ENCODE peak calls at places on chromosomes 13 and 19, in nine cellular contexts. P is Calu3; Y is uterus; S is mucosa of descending colon; J is naive thymus-derived CD8-positive, alpha-beta T cell; M is MCF 10A; I is EL; D is CD8-positive, alpha-beta T cell; B is activated T-helper 1 cell treated with Interleukin-2 at 50 U/mL for 16 hours. Q is an unnamed sample.

GRCh38 chr19:45528744-45529453 is 21.6 kb downstream of the VASP start:
- DNase-seq in Y (no peak), J (no peak), I (no peak), B (no peak), D (no peak), P (peak), M (peak), S (peak), Q (no peak)

GRCh38 chr19:39428309-39429112 is 7.2 kb downstream of the RPS16 start:
- DNase-seq in M (no peak), D (no peak), S (peak), Y (peak), J (no peak), I (peak), B (no peak), P (no peak), Q (peak)

GRCh38 chr13:29753593-29754485 is 96.6 kb downstream of the UBL3 start:
- DNase-seq in B (no peak), J (no peak), S (no peak), Y (no peak), I (peak), P (no peak), D (no peak), M (no peak), Q (no peak)

GRCh38 chr13:97849305-97849704 is 104.2 kb upstream of the IPO5 start:
- DNase-seq in S (no peak), P (no peak), I (peak), J (no peak), D (no peak), M (peak), B (no peak), Y (no peak), Q (peak)

GRCh38 chr19:7979011-7979410 is 26.4 kb downstream of the ELAVL1 start:
- DNase-seq in S (peak), J (peak), Y (no peak), B (no peak), M (no peak), D (no peak), P (no peak), I (no peak), Q (no peak)

GRCh38 chr19:16330368-16330801 is 5.8 kb downstream of the KLF2 start:
- DNase-seq in S (peak), D (peak), B (peak), J (peak), P (peak), Y (peak), I (peak), M (peak), Q (peak)

GRCh38 chr19:4910594-4911273 is 1.4 kb downstream of the UHRF1 start:
- DNase-seq in S (peak), M (peak), B (no peak), Y (no peak), I (peak), J (no peak), P (no peak), D (no peak), Q (peak)

GRCh38 chr19:3618144-3618810 is 8.3 kb downstream of the CACTIN start:
- DNase-seq in B (peak), I (peak), M (peak), D (no peak), P (peak), S (peak), J (peak), Y (peak), Q (peak)

GRCh38 chr13:48400090-48400694 is 12.7 kb downstream of the LPAR6 start:
- DNase-seq in P (no peak), Y (no peak), I (no peak), D (no peak), B (no peak), M (peak), S (no peak), J (no peak), Q (no peak)

GRCh38 chr13:78137404-78138142 is 218.9 kb upstream of the EDNRB start:
- DNase-seq in S (no peak), J (no peak), B (no peak), I (peak), Y (no peak), M (peak), P (peak), D (no peak), Q (peak)

GRCh38 chr19:46609511-46610412 is 8.6 kb downstream of the CALM3 start:
- DNase-seq in S (peak), Y (no peak), M (no peak), B (no peak), I (no peak), D (no peak), P (no peak), J (no peak), Q (no peak)

GRCh38 chr13:110376120-110376519 is 69.0 kb downstream of the COL4A2 start:
- DNase-seq in Y (no peak), M (no peak), P (no peak), B (no peak), S (no peak), D (no peak), J (no peak), I (no peak), Q (no peak)

GRCh38 chr13:112773601-112774447 is 84.0 kb downstream of the ATP11A start:
- DNase-seq in Y (no peak), B (no peak), D (no peak), I (no peak), M (no peak), S (no peak), J (no peak), P (no peak), Q (no peak)

GRCh38 chr13:53782400-53783030 is 753.9 kb downstream of the OLFM4 start:
- DNase-seq in I (peak), D (no peak), S (no peak), Y (no peak), P (peak), B (no peak), M (peak), J (no peak), Q (peak)

GRCh38 chr19:3365447-3366103 is 808 bp upstream of the NFIC start:
- DNase-seq in B (no peak), S (peak), D (no peak), Y (peak), M (peak), I (peak), P (peak), J (no peak), Q (peak)

GRCh38 chr13:45119469-45119989 is 781 bp upstream of the GTF2F2 start:
- DNase-seq in S (no peak), J (peak), P (no peak), I (peak), B (peak), M (no peak), D (peak), Y (no peak), Q (peak)

GRCh38 chr13:109655206-109655600 is 131.2 kb downstream of the IRS2 start:
- DNase-seq in Y (no peak), M (no peak), J (no peak), I (no peak), D (no peak), S (no peak), P (no peak), B (no peak), Q (no peak)

GRCh38 chr13:33519561-33520479 is 234.3 kb upstream of the STARD13 start:
- DNase-seq in P (no peak), I (peak), D (no peak), M (no peak), S (no peak), J (no peak), B (no peak), Y (no peak), Q (peak)

Q was measured in LHCN-M2.